ENCODE peak calls at places on chromosome 10, in four cellular contexts. S is stimulated activated CD4-positive, alpha-beta T cell treated with anti-CD3 and anti-CD28 coated beads, Interleukin-2, amount 100 ng/mL, for 24 hours; T is cardiac fibroblast; Z is astrocyte of the hippocampus. J is an unnamed sample.

GRCh38 chr10:84310470-84310869 is 17.9 kb upstream of the CCSER2 start:
- DNase-seq in T (peak; percentile 18), S (no peak), Z (peak; percentile 47), J (no peak)

GRCh38 chr10:85642082-85642420 is 724.5 kb downstream of the GRID1 start:
- DNase-seq in Z (no peak), S (no peak), T (peak; percentile 2), J (no peak)

GRCh38 chr10:24685958-24686540 is 37.6 kb downstream of the ARHGAP21 start:
- DNase-seq in S (no peak), T (peak; percentile 72), Z (peak; percentile 31), J (peak; percentile 36)

GRCh38 chr10:77360121-77360520 is 277.5 kb downstream of the KCNMA1 start:
- DNase-seq in Z (no peak), T (no peak), S (no peak), J (no peak)

GRCh38 chr10:51928182-51928581 is 228.8 kb upstream of the CSTF2T start:
- DNase-seq in Z (no peak), S (no peak), T (no peak), J (no peak)

GRCh38 chr10:73876157-73876556 is 1.8 kb upstream of the CAMK2G start:
- DNase-seq in S (no peak), Z (no peak), T (no peak), J (no peak)

GRCh38 chr10:112151640-112152039 is 31.9 kb downstream of the GPAM start:
- DNase-seq in S (no peak), T (no peak), Z (peak; percentile 10), J (no peak)

GRCh38 chr10:78520737-78521430 is 487.2 kb downstream of the RPS24 start:
- DNase-seq in S (no peak), Z (peak; percentile 77), T (peak; percentile 49), J (no peak)

GRCh38 chr10:77504870-77505257 is 132.7 kb downstream of the KCNMA1 start:
- DNase-seq in S (no peak), T (no peak), Z (peak; percentile 52), J (no peak)

GRCh38 chr10:60289800-60290199 is 99.9 kb downstream of the ANK3 start:
- DNase-seq in S (no peak), Z (no peak), T (no peak), J (no peak)

GRCh38 chr10:82883588-82883987 is 1008.6 kb downstream of the NRG3 start:
- DNase-seq in T (no peak), S (no peak), Z (no peak), J (no peak)

GRCh38 chr10:10499839-10500238 is 517.8 kb upstream of the CELF2 start:
- DNase-seq in Z (no peak), S (no peak), T (peak; percentile 75), J (no peak)

GRCh38 chr10:126536148-126536547 is 134.3 kb downstream of the C10orf90 start:
- DNase-seq in T (peak; percentile 14), S (no peak), Z (peak; percentile 44), J (no peak)

GRCh38 chr10:122140941-122141623 is 130.0 kb upstream of the BTBD16 start:
- DNase-seq in T (peak; percentile 93), S (no peak), Z (peak; percentile 91), J (peak; percentile 98)

GRCh38 chr10:30186371-30186875 is 127.0 kb upstream of the JCAD start:
- DNase-seq in Z (peak; percentile 52), S (no peak), T (no peak), J (no peak)

GRCh38 chr10:44913312-44914079 is 2.4 kb downstream of the TMEM72 start:
- DNase-seq in T (peak; percentile 81), Z (no peak), S (no peak), J (no peak)

GRCh38 chr10:69241575-69241974 is 21.4 kb downstream of the HKDC1 start:
- DNase-seq in S (no peak), T (peak; percentile 64), Z (peak; percentile 54), J (no peak)

GRCh38 chr10:30036811-30037210 is 22.6 kb downstream of the JCAD start:
- DNase-seq in Z (peak; percentile 32), T (no peak), S (no peak), J (no peak)

GRCh38 chr10:117241541-117242462 is 888 bp downstream of the SLC18A2 start:
- DNase-seq in T (peak; percentile 5), S (no peak), Z (peak; percentile 40), J (no peak)

GRCh38 chr10:58666024-58666423 is 153.4 kb downstream of the BICC1 start:
- DNase-seq in Z (no peak), S (no peak), T (no peak), J (no peak)

GRCh38 chr10:119511828-119512515 is 30.5 kb downstream of the RGS10 start:
- DNase-seq in T (no peak), S (no peak), Z (no peak), J (no peak)

GRCh38 chr10:44993226-44993921 is 7.3 kb upstream of the ZNF22 start:
- DNase-seq in S (peak; percentile 11), T (no peak), Z (no peak), J (no peak)

GRCh38 chr10:118568327-118568848 is 27.1 kb downstream of the PRLHR start:
- DNase-seq in T (peak; percentile 76), Z (peak; percentile 78), S (peak; percentile 61), J (no peak)

J was measured in gastrocnemius medialis.